ENCODE peak calls at places on chromosomes 1 and 21, in eight cellular contexts. U, L, M, N, S, X, Y and O are unnamed samples. For H3K4me1, the result is how much of the 10 kb centered on the place peaks cover.

GRCh38 chr1:214349781-214350180 is 68.8 kb downstream of the SMYD2 start:
- DNase-seq in U (no peak), L (no peak), M (no peak), N (no peak), S (no peak), X (no peak), Y (no peak), O (no peak)

GRCh38 chr1:41738475-41738874 is 180.2 kb downstream of the HIVEP3 start:
- DNase-seq in U (no peak), L (no peak), M (no peak), N (no peak), S (peak), X (no peak), Y (no peak), O (no peak)

GRCh38 chr1:33261344-33261743 is 5.1 kb downstream of the ZNF362 start:
- DNase-seq in U (no peak), L (no peak), M (no peak), N (no peak), S (no peak), X (no peak), Y (no peak), O (no peak)

GRCh38 chr1:45999507-45999906 is 132.9 kb downstream of the PIK3R3 start:
- DNase-seq in U (no peak), L (no peak), M (no peak), N (no peak), S (no peak), X (no peak), Y (no peak), O (no peak)

GRCh38 chr1:114310771-114311251 is 157.1 kb upstream of the SYT6 start:
- DNase-seq in U (no peak), L (no peak), M (no peak), N (no peak), S (peak), X (no peak), Y (no peak), O (no peak)

GRCh38 chr1:209805341-209805781 is 581 bp downstream of the IRF6 start:
- DNase-seq in U (no peak), L (no peak), M (no peak), N (no peak), S (no peak), X (peak), Y (no peak), O (no peak)

GRCh38 chr1:159211331-159212136 is 6.9 kb downstream of the ACKR1 start:
- DNase-seq in U (peak), L (no peak), M (peak), N (peak), S (peak), X (peak), Y (no peak), O (no peak)

GRCh38 chr21:45334591-45335081 is 46.9 kb upstream of the POFUT2 start:
- DNase-seq in U (no peak), L (no peak), M (no peak), N (no peak), S (no peak), X (no peak), Y (no peak), O (peak)

GRCh38 chr21:15164678-15165303 is 100.0 kb upstream of the NRIP1 start:
- DNase-seq in U (no peak), L (no peak), M (no peak), N (no peak), S (no peak), X (no peak), Y (no peak), O (no peak)

GRCh38 chr1:151512326-151512725 is 1.1 kb downstream of the CGN start:
- DNase-seq in U (no peak), L (no peak), M (no peak), N (no peak), S (no peak), X (no peak), Y (no peak), O (no peak)

GRCh38 chr1:154534263-154534844 is 24.1 kb downstream of the UBE2Q1 start:
- DNase-seq in U (peak), L (no peak), M (peak), N (peak), S (peak), X (peak), Y (no peak), O (no peak)

GRCh38 chr1:70767377-70767776 is 280.2 kb downstream of the PTGER3 start:
- DNase-seq in U (no peak), L (no peak), M (no peak), N (no peak), S (peak), X (no peak), Y (no peak), O (no peak)

GRCh38 chr1:1162597-1163537 is 10.8 kb upstream of the TTLL10 start:
- DNase-seq in U (no peak), L (peak), M (no peak), N (peak), S (no peak), X (peak), Y (no peak), O (no peak)

GRCh38 chr1:204872262-204872881 is 1.7 kb downstream of the NFASC start:
- DNase-seq in U (no peak), L (no peak), M (no peak), N (no peak), S (no peak), X (no peak), Y (peak), O (no peak)

GRCh38 chr1:116167625-116168276 is 56.6 kb downstream of the MAB21L3 start:
- DNase-seq in U (peak), L (no peak), M (no peak), N (no peak), S (no peak), X (peak), Y (no peak), O (no peak)

GRCh38 chr1:53175302-53175913 is 21.2 kb upstream of the CPT2 start:
- DNase-seq in U (no peak), L (no peak), M (no peak), N (no peak), S (peak), X (peak), Y (no peak), O (no peak)

GRCh38 chr1:209266590-209267172 is 316.8 kb upstream of the CAMK1G start:
- DNase-seq in U (no peak), L (no peak), M (no peak), N (no peak), S (peak), X (no peak), Y (no peak), O (no peak)

GRCh38 chr21:32278068-32278467 is 781 bp downstream of the MIS18A start:
- DNase-seq in U (no peak), L (no peak), M (peak), N (no peak), S (no peak), X (no peak), Y (no peak), O (no peak)

GRCh38 chr1:206787956-206788355 is 15.7 kb upstream of the IL10 start:
- DNase-seq in U (no peak), L (no peak), M (no peak), N (no peak), S (no peak), X (no peak), Y (no peak), O (no peak)

GRCh38 chr1:31019401-31019800 is 46.1 kb downstream of the PUM1 start:
- DNase-seq in U (no peak), L (no peak), M (no peak), N (no peak), S (no peak), X (no peak), Y (no peak), O (no peak)

GRCh38 chr1:228166170-228166936 is 749 bp downstream of the IBA57 start:
- DNase-seq in U (peak), L (peak), M (peak), N (peak), S (peak), X (peak), Y (peak), O (peak)

GRCh38 chr1:163174524-163175437 is 27.9 kb downstream of the RGS5 start:
- DNase-seq in U (peak), L (peak), M (peak), N (peak), S (peak), X (peak), Y (peak), O (peak)

GRCh38 chr1:151002006-151002405 is 4.7 kb downstream of the MINDY1 start:
- DNase-seq in U (no peak), L (no peak), M (no peak), N (no peak), S (no peak), X (no peak), Y (no peak), O (no peak)

GRCh38 chr1:62398377-62398776 is 38.5 kb upstream of the USP1 start:
- DNase-seq in U (no peak), L (no peak), M (no peak), N (no peak), S (peak), X (no peak), Y (no peak), O (no peak)

GRCh38 chr1:52140633-52141512 is 1.0 kb upstream of the ZFYVE9 start:
- DNase-seq in U (no peak), L (no peak), M (no peak), N (no peak), S (no peak), X (no peak), Y (no peak), O (no peak)

GRCh38 chr1:185585770-185586169 is 148.4 kb upstream of the HMCN1 start:
- DNase-seq in U (no peak), L (no peak), M (no peak), N (no peak), S (no peak), X (no peak), Y (no peak), O (no peak)

GRCh38 chr1:156337888-156338179 is 258 bp downstream of the CCT3 start:
- DNase-seq in U (no peak), L (no peak), M (no peak), N (no peak), S (no peak), X (no peak), Y (no peak), O (no peak)

DNA sequence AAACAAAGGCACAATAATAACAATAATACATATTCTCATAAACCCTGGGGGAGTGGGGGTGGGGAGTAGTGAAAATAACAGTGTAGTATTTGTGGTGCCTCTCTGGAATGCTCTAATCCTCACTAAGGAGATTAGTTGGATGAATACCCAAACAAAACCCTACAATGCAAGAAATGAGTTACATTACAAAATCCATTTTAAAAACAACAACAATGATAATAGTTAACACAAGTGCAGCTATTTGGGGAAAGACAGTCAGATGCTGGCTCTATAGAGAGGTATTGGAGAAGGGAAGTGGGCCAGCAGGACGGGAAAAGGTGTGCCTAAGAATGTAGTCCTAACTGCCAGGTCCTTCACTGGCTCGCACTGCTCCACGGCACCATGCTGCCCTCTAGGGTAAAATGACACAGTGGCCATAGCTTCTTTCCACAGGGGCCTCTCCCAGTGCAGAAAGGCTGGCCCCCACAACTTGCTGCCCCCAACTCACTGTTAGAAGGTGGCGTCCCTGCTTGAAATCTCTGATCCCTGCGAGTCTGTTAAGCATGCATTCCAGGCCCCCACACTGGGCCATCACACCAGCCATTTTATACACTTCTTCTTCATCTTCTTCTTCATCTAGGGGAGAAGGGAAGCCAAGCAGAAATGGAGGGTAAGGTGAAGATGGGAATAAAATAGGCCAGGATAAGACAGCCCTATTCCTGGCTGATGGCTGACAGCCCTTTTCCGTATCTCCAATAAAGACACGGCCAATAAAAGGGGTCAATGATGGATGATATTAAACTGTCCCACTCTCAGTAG is 113.8 kb downstream of the UBR4 start:
- DNase-seq in U (peak), L (peak), M (no peak), N (peak), S (peak), X (peak), Y (peak), O (no peak)
- TF ChIP-seq CTCF in U (peak), L (peak), M (peak), N (peak), S (peak), X (peak), Y (peak), O (peak)

GRCh38 chr1:91015358-91015780 is 6.5 kb downstream of the ZNF644 start:
- DNase-seq in U (no peak), L (no peak), M (no peak), N (no peak), S (no peak), X (no peak), Y (no peak), O (no peak)

GRCh38 chr1:91012196-91012595 is 9.6 kb downstream of the ZNF644 start:
- DNase-seq in U (no peak), L (no peak), M (no peak), N (no peak), S (no peak), X (no peak), Y (no peak), O (no peak)

GRCh38 chr1:91013302-91013701 is 8.5 kb downstream of the ZNF644 start:
- DNase-seq in U (no peak), L (no peak), M (no peak), N (no peak), S (no peak), X (no peak), Y (no peak), O (no peak)

GRCh38 chr1:91015794-91016550 is 5.9 kb downstream of the ZNF644 start:
- DNase-seq in U (no peak), L (no peak), M (no peak), N (no peak), S (peak), X (no peak), Y (no peak), O (no peak)

DNA sequence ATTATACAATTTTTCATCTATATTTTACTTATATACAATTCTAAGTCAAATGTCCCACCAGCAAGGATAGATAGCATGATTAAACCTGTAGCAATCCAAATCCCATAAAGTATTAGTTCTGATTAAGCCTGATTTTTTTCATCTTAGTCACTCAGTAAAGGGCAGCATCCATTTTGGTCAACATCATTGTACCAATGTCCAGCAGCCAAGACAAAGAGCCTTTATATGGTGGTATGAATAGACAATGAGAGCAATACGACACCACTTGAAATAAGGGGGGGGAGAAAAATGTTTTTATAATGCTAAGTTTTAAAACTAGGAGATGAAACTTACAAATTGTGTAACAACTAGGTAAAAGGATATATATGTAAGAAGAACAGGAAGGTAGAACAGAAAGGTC is 7.4 kb downstream of the ZNF644 start:
- DNase-seq in U (no peak), L (no peak), M (no peak), N (no peak), S (no peak), X (no peak), Y (no peak), O (no peak)
- H3K4me1 ChIP-seq in U (under half), L (under half), M (under half), N (under half), S (under half), X (under half), Y (half or more), O (half or more)

DNA sequence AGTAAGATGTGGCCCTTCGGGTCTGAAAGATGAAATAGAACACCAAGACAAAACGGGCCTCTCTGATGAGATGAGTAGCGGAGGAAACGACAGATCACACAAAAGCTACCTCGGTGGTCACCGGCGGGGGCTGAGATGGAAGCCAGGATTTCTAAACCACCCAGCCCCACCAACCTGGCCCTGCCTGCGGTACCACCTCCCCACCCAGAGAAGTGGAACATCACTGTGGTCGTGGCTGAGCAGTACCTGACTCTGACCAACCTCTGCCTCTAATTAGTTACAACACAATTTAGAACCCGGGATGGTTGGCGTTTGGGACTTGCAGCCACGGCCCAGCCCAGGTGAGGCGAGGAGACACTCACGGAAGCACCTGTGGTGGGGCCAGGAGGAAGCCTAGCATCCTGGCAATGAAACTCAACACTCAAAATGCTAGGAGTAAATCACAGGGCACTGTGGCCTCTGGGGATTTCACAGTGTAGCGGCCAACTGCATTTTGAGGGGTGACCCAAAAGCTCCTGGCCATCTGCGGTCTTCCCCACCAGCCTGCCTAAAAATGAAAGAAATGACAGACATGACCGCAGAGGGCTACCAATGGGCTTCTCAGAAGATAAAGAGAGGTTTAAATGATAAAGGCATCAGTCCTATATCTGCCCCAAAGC is 73.4 kb downstream of the ITPKB start:
- DNase-seq in U (no peak), L (no peak), M (no peak), N (no peak), S (no peak), X (no peak), Y (no peak), O (no peak)
- H3K27ac ChIP-seq in U (no peak), L (peak), M (no peak), N (no peak), S (no peak), X (no peak), Y (peak), O (no peak)

DNA sequence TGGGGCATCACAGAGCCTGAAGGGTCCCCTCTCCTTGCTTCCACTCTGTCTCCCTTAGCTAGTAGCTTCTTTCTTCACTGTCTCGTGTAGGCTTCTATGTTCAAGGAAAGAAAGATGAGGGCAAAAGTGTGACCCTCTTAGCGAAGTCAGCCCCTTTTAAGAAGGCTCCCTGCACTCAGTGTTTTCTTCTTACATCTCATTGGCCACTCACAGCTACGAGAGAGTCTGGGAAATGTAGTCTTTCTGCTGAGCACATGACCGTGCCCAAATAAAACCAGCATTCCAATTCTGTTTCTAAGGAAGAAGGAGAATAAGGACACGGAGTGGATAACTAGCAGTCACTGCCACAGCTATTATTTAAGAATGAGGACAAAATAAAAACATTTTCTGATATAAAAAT is 104.9 kb upstream of the TNR start:
- DNase-seq in U (no peak), L (no peak), M (no peak), N (no peak), S (no peak), X (no peak), Y (no peak), O (no peak)
- TF ChIP-seq CTCF in U (no peak), L (no peak), M (no peak), N (no peak), S (no peak), X (no peak), Y (no peak), O (no peak)

GRCh38 chr1:11921022-11921421 is 5.2 kb downstream of the KIAA2013 start:
- DNase-seq in U (no peak), L (no peak), M (no peak), N (no peak), S (no peak), X (no peak), Y (no peak), O (no peak)

GRCh38 chr1:11923069-11923826 is 3.0 kb downstream of the KIAA2013 start:
- DNase-seq in U (no peak), L (no peak), M (no peak), N (no peak), S (no peak), X (no peak), Y (no peak), O (no peak)

GRCh38 chr1:11920239-11920903 is 5.9 kb downstream of the KIAA2013 start:
- DNase-seq in U (no peak), L (no peak), M (no peak), N (no peak), S (no peak), X (peak), Y (no peak), O (no peak)

GRCh38 chr1:11919621-11920020 is 6.6 kb downstream of the KIAA2013 start:
- DNase-seq in U (no peak), L (no peak), M (no peak), N (no peak), S (no peak), X (no peak), Y (no peak), O (no peak)

DNA sequence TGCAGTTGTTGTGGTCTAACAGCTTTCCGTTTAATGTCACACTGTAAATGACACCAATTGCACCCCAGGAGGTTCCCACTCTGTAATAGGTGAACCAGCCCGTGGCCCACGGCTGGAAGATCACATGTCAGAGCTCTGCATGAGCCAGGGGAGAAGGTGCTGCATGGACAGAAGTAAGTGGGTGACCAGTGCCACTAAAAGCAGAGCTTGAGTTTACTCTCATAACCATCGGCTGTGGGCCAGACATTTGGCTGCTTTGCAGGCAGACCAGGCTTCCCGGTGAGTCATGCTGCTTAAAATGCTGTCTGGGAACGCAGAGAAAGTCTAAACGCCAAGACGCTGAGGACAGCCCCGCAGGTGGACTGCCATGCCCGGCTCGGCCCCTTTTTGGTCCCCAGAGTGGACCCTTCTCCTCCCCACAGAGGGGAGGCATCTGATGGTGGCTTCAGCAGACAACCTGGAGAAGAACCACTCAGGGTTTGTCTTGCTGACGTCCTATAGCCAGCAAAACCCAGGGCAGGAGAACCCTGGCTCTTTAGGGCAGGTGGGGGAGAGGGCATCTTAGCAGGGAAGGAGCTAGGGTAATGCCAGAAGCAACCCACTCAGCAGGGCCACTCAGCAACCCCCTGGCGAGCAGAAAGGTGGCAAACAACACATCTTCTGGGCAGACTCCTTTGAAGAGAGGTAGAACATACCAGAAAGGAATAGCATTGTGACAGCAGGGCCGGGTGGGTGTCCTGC is 7.3 kb downstream of the KIAA2013 start:
- DNase-seq in U (no peak), L (no peak), M (no peak), N (no peak), S (peak), X (no peak), Y (peak), O (peak)
- H3K4me1 ChIP-seq in U (under half), L (under half), M (under half), N (under half), S (under half), X (under half), Y (half or more), O (half or more)